ENCODE peak calls at places on chromosomes 6 and 20, in six cellular contexts. M is GM23248, Y is neural progenitor cell, B is Karpas-422, U is HCT116, V is hepatocyte. N is an unnamed sample. For H4K20me1 and H3K4me1, the result is how much of the 10 kb centered on the place peaks cover.

GRCh38 chr6:46903175-46903574 is 18.6 kb downstream of the ADGRF5 start:
- DNase-seq in U (no peak), B (no peak), V (no peak), Y (no peak), M (no peak), N (no peak)

GRCh38 chr20:33516882-33517281 is 27.0 kb downstream of the CBFA2T2 start:
- DNase-seq in Y (no peak), M (no peak), V (no peak), B (no peak), U (no peak), N (peak)

GRCh38 chr6:131761061-131761761 is 46.6 kb upstream of the ENPP1 start:
- DNase-seq in M (peak), V (no peak), Y (no peak), B (no peak), U (no peak), N (peak)

GRCh38 chr20:13934992-13935894 is 55.2 kb downstream of the SEL1L2 start:
- DNase-seq in B (no peak), Y (no peak), V (no peak), U (no peak), M (no peak), N (no peak)

GRCh38 chr6:31460361-31461025 is 37.5 kb upstream of the MICB start:
- DNase-seq in Y (no peak), M (no peak), U (no peak), V (no peak), B (no peak), N (no peak)

GRCh38 chr6:44297063-44298038 is 15.8 kb downstream of the AARS2 start:
- DNase-seq in V (peak), U (no peak), B (no peak), M (peak), Y (peak), N (no peak)

GRCh38 chr6:127290391-127290963 is 23.8 kb downstream of the RNF146 start:
- DNase-seq in M (no peak), Y (no peak), U (no peak), V (no peak), B (no peak), N (no peak)

GRCh38 chr20:63505723-63506122 is 6.8 kb upstream of the EEF1A2 start:
- DNase-seq in Y (no peak), V (no peak), M (no peak), B (no peak), U (no peak), N (no peak)

GRCh38 chr6:56624046-56624727 is 18.5 kb downstream of the DST start:
- DNase-seq in Y (no peak), M (peak), B (no peak), V (peak), U (no peak), N (no peak)

GRCh38 chr20:23272176-23273029 is 78.2 kb upstream of the NXT1 start:
- DNase-seq in B (no peak), V (no peak), U (no peak), Y (no peak), M (no peak), N (no peak)

GRCh38 chr20:6644818-6645620 is 122.5 kb upstream of the BMP2 start:
- DNase-seq in M (no peak), B (no peak), V (no peak), Y (no peak), U (no peak), N (no peak)

GRCh38 chr6:136551103-136551502 is 881 bp upstream of the MAP7 start:
- DNase-seq in M (no peak), V (no peak), Y (peak), B (no peak), U (no peak), N (no peak)

GRCh38 chr6:20013485-20013884 is 176.3 kb downstream of the ID4 start:
- DNase-seq in M (no peak), B (no peak), U (no peak), Y (peak), V (no peak), N (no peak)

GRCh38 chr20:475463-476357 is 13.4 kb upstream of the TBC1D20 start:
- DNase-seq in V (no peak), Y (no peak), B (no peak), M (peak), U (no peak), N (no peak)

GRCh38 chr6:170545405-170545804 is 7.7 kb downstream of the PSMB1 start:
- DNase-seq in B (no peak), U (no peak), Y (no peak), M (no peak), V (no peak), N (no peak)

GRCh38 chr20:58023781-58024180 is 204.7 kb downstream of the ANKRD60 start:
- DNase-seq in U (no peak), Y (no peak), V (no peak), B (no peak), M (no peak), N (no peak)

GRCh38 chr6:114228675-114229074 is 114.1 kb downstream of the HS3ST5 start:
- DNase-seq in V (no peak), U (no peak), B (no peak), M (no peak), Y (no peak), N (no peak)

DNA sequence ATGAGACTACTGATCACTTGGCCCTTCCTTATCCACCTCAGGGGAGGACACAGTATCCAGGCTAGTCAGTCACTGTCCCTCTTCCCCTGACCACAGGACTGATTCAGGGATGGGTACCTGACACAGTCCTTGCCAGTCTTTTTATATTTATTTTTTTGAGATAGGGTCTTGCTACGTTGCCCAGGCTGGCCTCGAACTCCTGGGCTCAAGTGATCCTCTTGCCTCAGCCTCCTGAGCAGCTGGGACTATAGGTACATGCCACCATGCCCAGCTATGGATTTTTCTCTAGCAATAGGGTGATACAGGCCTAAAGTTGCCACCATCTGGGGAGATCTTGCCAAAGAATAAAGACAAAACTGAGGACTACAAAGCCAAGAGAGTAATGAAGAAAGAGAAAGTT is 10.2 kb downstream of the TUBB2B start:
- DNase-seq in U (no peak), M (no peak), V (no peak), B (no peak), Y (no peak), N (no peak)
- H4K20me1 ChIP-seq in U (under half), M (under half), V (under half), B (under half), Y (under half), N (under half)

GRCh38 chr20:35738410-35739179 is 3.5 kb downstream of the RBM39 start:
- DNase-seq in Y (no peak), U (no peak), V (no peak), B (no peak), M (no peak), N (no peak)

GRCh38 chr20:35741892-35742740 is at the start of gene RBM39:
- DNase-seq in V (peak), B (peak), Y (peak), U (peak), M (peak), N (peak)

GRCh38 chr20:35742741-35743523 is 872 bp upstream of the RBM39 start:
- DNase-seq in B (peak), V (peak), Y (peak), U (no peak), M (peak), N (no peak)

GRCh38 chr20:35739294-35740163 is 2.5 kb downstream of the RBM39 start:
- DNase-seq in B (peak), Y (peak), M (peak), V (peak), U (no peak), N (peak)

GRCh38 chr20:35743693-35744491 is 1.8 kb upstream of the RBM39 start:
- DNase-seq in V (no peak), B (peak), Y (no peak), U (no peak), M (no peak), N (no peak)
- H3K4me3 ChIP-seq in V (peak), B (peak), Y (peak), U (peak), M (peak), N (no peak)

GRCh38 chr6:15539722-15540270 is 123.0 kb downstream of the DTNBP1 start:
- DNase-seq in B (no peak), V (no peak), U (no peak), Y (no peak), M (peak), N (no peak)
- H3K4me1 ChIP-seq in B (under half), V (under half), U (under half), Y (under half), M (under half), N (under half)

DNA sequence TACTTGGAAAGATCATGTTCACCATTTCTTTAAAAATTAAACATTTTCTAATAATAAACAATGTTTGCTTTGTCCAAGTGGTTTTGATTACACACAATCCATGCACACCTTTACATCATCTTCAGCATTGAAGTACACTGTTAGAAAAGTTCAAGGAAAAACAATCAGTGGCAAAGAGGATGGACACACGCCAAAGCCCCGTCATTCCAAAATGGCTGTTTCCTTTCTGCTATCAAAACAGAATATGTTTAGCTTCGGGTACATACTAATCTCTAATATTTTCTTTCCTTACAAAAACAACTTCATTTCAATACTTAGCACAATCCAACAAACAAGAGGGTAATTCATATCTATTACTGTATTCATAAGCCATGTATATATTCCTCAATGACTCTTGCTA is 24.5 kb downstream of the REPS1 start:
- DNase-seq in V (no peak), M (no peak), Y (no peak), U (no peak), B (no peak), N (no peak)
- H4K20me1 ChIP-seq in V (under half), M (under half), Y (half or more), U (under half), B (under half), N (under half)

GRCh38 chr6:158039571-158040050 is 57.9 kb downstream of the SYNJ2 start:
- DNase-seq in U (no peak), V (no peak), M (no peak), Y (no peak), B (no peak), N (peak)
- H3K4me3 ChIP-seq in U (no peak), V (no peak), M (no peak), Y (no peak), B (no peak), N (peak)

GRCh38 chr6:5259428-5259827 is 1.3 kb downstream of the LYRM4 start:
- DNase-seq in U (no peak), V (no peak), B (no peak), M (no peak), Y (no peak), N (no peak)

GRCh38 chr6:5260661-5261544 is at the start of the genes FARS2 and LYRM4:
- DNase-seq in M (peak), Y (peak), U (peak), B (peak), V (peak), N (peak)

GRCh38 chr6:5256952-5257351 is 3.8 kb downstream of the LYRM4 start:
- DNase-seq in U (no peak), Y (no peak), B (no peak), V (no peak), M (no peak), N (no peak)

GRCh38 chr6:5260111-5260620 is 584 bp downstream of the LYRM4 start:
- DNase-seq in U (peak), M (peak), B (peak), Y (peak), V (peak), N (peak)

GRCh38 chr6:5257400-5257799 is 3.4 kb downstream of the LYRM4 start:
- DNase-seq in Y (no peak), U (no peak), B (no peak), M (no peak), V (no peak), N (no peak)
- H3K4me1 ChIP-seq in Y (under half), U (under half), B (under half), M (under half), V (under half), N (under half)

N was measured in astrocyte.